ENCODE peak calls at places on chromosomes 5 and 9, in eight cellular contexts. M, H, V, T, X, R, F and N are unnamed samples.

GRCh38 chr9:134357631-134358025 is 31.4 kb downstream of the RXRA start:
- DNase-seq in X (no peak), M (no peak), V (no peak), R (no peak), H (no peak), F (no peak), T (peak), N (no peak)

GRCh38 chr9:123778232-123778902 is 151.6 kb downstream of the DENND1A start:
- DNase-seq in T (no peak), F (no peak), H (no peak), R (no peak), V (no peak), X (no peak), M (no peak), N (no peak)

GRCh38 chr9:134419684-134420076 is 93.4 kb downstream of the RXRA start:
- DNase-seq in X (peak), V (no peak), F (no peak), M (no peak), R (no peak), T (no peak), H (no peak), N (no peak)

GRCh38 chr5:168685566-168685965 is 106.4 kb upstream of the PANK3 start:
- DNase-seq in M (no peak), R (no peak), V (no peak), F (no peak), T (no peak), X (no peak), H (no peak), N (peak)

GRCh38 chr9:113148377-113148715 is 2.5 kb upstream of the SLC31A2 start:
- DNase-seq in H (no peak), M (no peak), V (no peak), R (no peak), T (no peak), X (no peak), F (no peak), N (no peak)

GRCh38 chr9:112820886-112821285 is 69.8 kb downstream of the SLC46A2 start:
- DNase-seq in V (no peak), X (no peak), R (no peak), T (peak), H (peak), M (no peak), F (peak), N (no peak)

GRCh38 chr5:95857185-95857945 is 34.8 kb upstream of the GLRX start:
- DNase-seq in H (peak), V (no peak), X (peak), R (peak), F (peak), M (peak), T (no peak), N (peak)

GRCh38 chr9:129459550-129460322 is 161.2 kb downstream of the C9orf50 start:
- DNase-seq in R (no peak), H (no peak), V (no peak), T (no peak), F (no peak), M (peak), X (no peak), N (no peak)

GRCh38 chr5:168786142-168786541 is 207.0 kb upstream of the PANK3 start:
- DNase-seq in V (no peak), M (no peak), R (no peak), X (no peak), T (no peak), H (no peak), F (no peak), N (no peak)

GRCh38 chr9:75743855-75744254 is 146.6 kb upstream of the PCSK5 start:
- DNase-seq in X (no peak), H (no peak), R (no peak), V (no peak), F (no peak), T (no peak), M (no peak), N (no peak)

GRCh38 chr9:70747335-70747734 is 332.9 kb upstream of the KLF9 start:
- DNase-seq in V (no peak), H (peak), F (peak), R (no peak), X (peak), T (no peak), M (peak), N (no peak)

GRCh38 chr9:89869774-89870173 is 265.0 kb downstream of the GADD45G start:
- DNase-seq in H (no peak), F (no peak), R (no peak), X (no peak), T (no peak), M (no peak), V (no peak), N (no peak)

GRCh38 chr5:107968998-107969397 is 298.3 kb upstream of the EFNA5 start:
- DNase-seq in T (peak), X (no peak), V (no peak), H (peak), F (peak), R (no peak), M (no peak), N (no peak)

GRCh38 chr5:135214897-135215616 is 181.0 kb upstream of the PITX1 start:
- DNase-seq in F (peak), V (no peak), H (peak), M (peak), R (no peak), T (peak), X (no peak), N (no peak)

GRCh38 chr5:167837127-167837526 is 454.3 kb upstream of the WWC1 start:
- DNase-seq in H (no peak), X (no peak), V (no peak), M (no peak), F (no peak), R (no peak), T (peak), N (no peak)

GRCh38 chr5:116137544-116138378 is 52.9 kb downstream of the COMMD10 start:
- DNase-seq in F (peak), R (no peak), M (no peak), T (peak), V (no peak), H (peak), X (peak), N (no peak)

GRCh38 chr5:177317959-177318377 is 6.3 kb upstream of the MXD3 start:
- DNase-seq in M (peak), V (peak), F (peak), H (peak), R (no peak), T (peak), X (peak), N (peak)

GRCh38 chr5:74903165-74903787 is 37.1 kb upstream of the FAM169A start:
- DNase-seq in V (no peak), H (no peak), R (no peak), T (peak), F (peak), M (peak), X (peak), N (peak)

GRCh38 chr5:6732634-6733410 is 19.6 kb downstream of the TENT4A start:
- DNase-seq in R (peak), H (peak), V (no peak), M (peak), F (peak), T (peak), X (no peak), N (peak)

GRCh38 chr9:129006328-129007034 is 21.6 kb downstream of the SH3GLB2 start:
- DNase-seq in F (peak), H (peak), X (peak), V (peak), M (peak), T (peak), R (no peak), N (peak)

GRCh38 chr9:101341958-101342357 is 42.8 kb downstream of the BAAT start:
- DNase-seq in X (no peak), V (no peak), R (no peak), H (no peak), M (no peak), F (no peak), T (no peak), N (no peak)

GRCh38 chr9:14993891-14994554 is 83.8 kb upstream of the FREM1 start:
- DNase-seq in V (peak), H (no peak), F (no peak), T (no peak), X (no peak), R (no peak), M (no peak), N (no peak)

GRCh38 chr5:10663531-10664183 is 97.4 kb downstream of the DAP start:
- DNase-seq in V (no peak), T (no peak), H (no peak), F (peak), R (no peak), X (peak), M (no peak), N (no peak)

GRCh38 chr9:19174127-19174921 is 47.0 kb upstream of the PLIN2 start:
- DNase-seq in T (peak), H (peak), M (peak), R (peak), F (peak), V (peak), X (peak), N (no peak)

GRCh38 chr5:173615884-173616576 is 420 bp downstream of the BOD1 start:
- DNase-seq in F (peak), T (peak), R (peak), V (peak), H (peak), X (peak), M (peak), N (peak)

GRCh38 chr9:127008076-127008475 is 93.5 kb downstream of the RALGPS1 start:
- DNase-seq in V (no peak), M (no peak), F (no peak), H (no peak), T (no peak), R (no peak), X (no peak), N (no peak)

GRCh38 chr5:32147959-32148358 is 26.2 kb downstream of the GOLPH3 start:
- DNase-seq in F (no peak), X (no peak), T (no peak), M (no peak), R (no peak), H (no peak), V (no peak), N (no peak)

GRCh38 chr9:131503626-131504465 is 1.1 kb downstream of the POMT1 start:
- DNase-seq in T (peak), M (no peak), X (peak), F (no peak), V (peak), R (no peak), H (peak), N (no peak)

GRCh38 chr9:107587175-107587963 is 97.8 kb upstream of the KLF4 start:
- DNase-seq in R (no peak), X (peak), T (no peak), V (no peak), M (peak), H (no peak), F (no peak), N (peak)

GRCh38 chr9:88593537-88594185 is 58.7 kb downstream of the NXNL2 start:
- DNase-seq in H (peak), X (peak), R (no peak), T (peak), M (peak), V (peak), F (peak), N (peak)

GRCh38 chr5:36160617-36161016 is 8.7 kb downstream of the SKP2 start:
- DNase-seq in F (no peak), X (no peak), R (no peak), M (no peak), T (no peak), V (no peak), H (no peak), N (no peak)

GRCh38 chr9:84343111-84343521 is 2.6 kb upstream of the SLC28A3 start:
- DNase-seq in M (no peak), R (no peak), F (peak), H (no peak), X (no peak), V (no peak), T (peak), N (no peak)

GRCh38 chr5:152274206-152274605 is 130.9 kb downstream of the NMUR2 start:
- DNase-seq in M (no peak), R (no peak), T (peak), F (no peak), V (no peak), X (no peak), H (no peak), N (no peak)

GRCh38 chr9:124814178-124814535 is 37.2 kb downstream of the OLFML2A start:
- DNase-seq in R (no peak), V (no peak), X (no peak), M (no peak), H (no peak), F (no peak), T (peak), N (no peak)

GRCh38 chr9:124820606-124821246 is 32.5 kb upstream of the WDR38 start:
- DNase-seq in H (no peak), T (no peak), F (no peak), R (no peak), V (no peak), M (no peak), X (no peak), N (no peak)

GRCh38 chr9:124815601-124816000 is 37.7 kb upstream of the WDR38 start:
- DNase-seq in T (no peak), H (no peak), F (no peak), V (no peak), M (no peak), X (no peak), R (no peak), N (no peak)

GRCh38 chr9:124821247-124821623 is 32.0 kb upstream of the WDR38 start:
- DNase-seq in H (no peak), T (no peak), X (no peak), V (no peak), F (no peak), M (no peak), R (no peak), N (no peak)

GRCh38 chr9:124818431-124819281 is 34.6 kb upstream of the WDR38 start:
- DNase-seq in F (no peak), X (peak), R (no peak), M (peak), V (peak), T (peak), H (peak), N (peak)
- TF ChIP-seq CTCF in F (no peak), X (no peak), R (no peak), M (no peak), V (no peak), T (no peak), H (no peak), N (no peak)

GRCh38 chr9:87113892-87114291 is 166.6 kb upstream of the GAS1 start:
- DNase-seq in T (no peak), F (no peak), H (peak), M (no peak), R (no peak), V (no peak), X (no peak), N (no peak)
- TF ChIP-seq CTCF in T (no peak), F (no peak), H (no peak), M (no peak), R (no peak), V (no peak), X (no peak), N (no peak)

GRCh38 chr9:3743901-3744413 is 218.2 kb upstream of the RFX3 start:
- DNase-seq in M (no peak), T (no peak), H (no peak), X (no peak), F (no peak), V (no peak), R (no peak), N (no peak)

GRCh38 chr9:3746296-3747275 is 220.8 kb upstream of the RFX3 start:
- DNase-seq in X (peak), T (peak), R (no peak), M (no peak), H (peak), V (no peak), F (peak), N (no peak)

GRCh38 chr9:3740690-3741419 is 215.1 kb upstream of the RFX3 start:
- DNase-seq in V (no peak), M (no peak), H (peak), F (no peak), X (no peak), T (peak), R (no peak), N (no peak)

GRCh38 chr9:3736186-3736585 is 210.4 kb upstream of the RFX3 start:
- DNase-seq in M (no peak), H (no peak), V (no peak), F (peak), R (no peak), X (peak), T (peak), N (no peak)

DNA sequence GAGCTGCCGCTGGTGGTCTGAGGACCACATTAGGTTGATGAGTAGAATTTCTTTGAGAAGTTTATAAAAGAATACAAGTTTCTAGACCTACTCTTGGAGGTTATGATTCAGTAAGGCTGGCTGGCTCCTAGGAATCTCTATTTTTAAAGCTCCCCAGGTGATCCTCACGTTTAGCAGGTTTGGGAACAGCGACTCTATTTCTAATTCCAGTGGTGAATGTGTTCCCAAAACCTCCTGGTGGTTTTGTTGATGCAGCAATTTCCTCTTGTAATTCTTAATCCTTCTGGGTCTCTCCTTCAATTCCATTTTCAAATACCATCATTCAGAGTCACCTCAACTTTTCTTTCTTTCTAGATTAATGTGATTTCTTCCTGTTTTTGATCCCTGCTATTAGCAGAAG is 215.9 kb upstream of the RFX3 start:
- DNase-seq in H (no peak), V (no peak), T (no peak), R (no peak), F (no peak), X (no peak), M (no peak), N (no peak)
- TF ChIP-seq CTCF in H (no peak), V (no peak), T (no peak), R (no peak), F (no peak), X (no peak), M (no peak), N (no peak)

GRCh38 chr5:131533844-131534243 is 101.2 kb downstream of the RAPGEF6 start:
- DNase-seq in V (no peak), M (no peak), T (no peak), F (no peak), H (no peak), X (no peak), R (no peak), N (no peak)
- TF ChIP-seq CTCF in V (no peak), M (no peak), T (peak), F (peak), H (peak), X (no peak), R (no peak), N (no peak)

DNA sequence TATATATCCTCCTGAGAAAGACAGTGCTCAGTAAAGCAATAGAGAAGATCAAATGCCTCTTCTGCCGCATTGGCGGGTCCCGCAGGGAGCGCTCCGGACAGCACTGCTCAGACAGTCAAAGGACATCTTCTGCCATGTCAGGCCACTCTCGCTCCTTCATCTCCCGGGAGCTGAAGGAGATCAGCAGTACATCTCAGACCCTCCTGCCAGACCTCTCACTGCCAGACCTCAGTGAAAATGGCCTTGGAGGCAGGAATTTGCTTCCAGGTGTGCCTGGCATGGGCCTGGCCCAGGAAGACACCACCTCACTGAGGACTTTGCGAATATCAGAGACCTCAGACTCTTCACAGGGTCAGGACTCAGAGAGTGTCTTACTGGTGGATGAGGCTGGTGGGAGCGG is 12.2 kb downstream of the PTGER4 start:
- DNase-seq in F (no peak), H (no peak), X (no peak), M (no peak), R (no peak), V (no peak), T (no peak), N (peak)
- TF ChIP-seq CTCF in F (no peak), H (no peak), X (no peak), M (no peak), R (no peak), V (no peak), T (no peak), N (no peak)

DNA sequence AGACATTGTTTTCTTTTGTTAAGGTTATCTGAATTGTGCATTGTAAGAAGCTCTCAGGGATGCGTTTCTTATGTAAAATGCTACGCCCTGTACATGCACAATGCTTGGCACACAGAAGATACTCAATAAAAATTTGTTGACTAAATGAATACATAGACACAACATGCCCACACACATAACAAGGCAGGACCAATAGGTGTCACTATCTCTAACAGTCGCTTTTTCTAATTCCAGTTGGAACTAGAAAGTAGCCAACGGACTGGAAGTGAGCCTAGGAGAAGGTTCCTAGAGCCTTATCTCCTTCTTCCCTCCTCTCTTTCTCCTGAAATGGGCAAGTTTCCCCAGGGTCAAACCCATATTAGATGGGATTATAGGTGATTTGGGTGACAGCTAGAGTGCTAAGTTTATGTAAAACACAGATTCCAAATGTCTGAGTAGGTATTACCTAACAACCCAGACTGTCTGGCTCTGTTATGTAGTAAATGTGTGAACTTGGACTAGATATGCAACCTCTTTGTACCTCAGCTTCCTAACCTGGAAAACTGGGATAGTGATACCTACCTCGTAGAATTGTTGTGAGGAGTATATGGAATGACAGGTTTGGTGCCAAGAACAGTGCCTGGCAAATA is 603.0 kb downstream of the RAB3C start:
- DNase-seq in H (no peak), F (no peak), X (no peak), M (no peak), T (no peak), V (no peak), R (no peak), N (no peak)
- TF ChIP-seq CTCF in H (no peak), F (no peak), X (no peak), M (no peak), T (no peak), V (no peak), R (no peak), N (no peak)

GRCh38 chr5:8474569-8474930 is 605.6 kb downstream of the MTRR start:
- DNase-seq in R (no peak), V (no peak), T (no peak), X (no peak), H (no peak), M (no peak), F (no peak), N (no peak)
- TF ChIP-seq CTCF in R (no peak), V (no peak), T (no peak), X (no peak), H (no peak), M (no peak), F (no peak), N (no peak)

DNA sequence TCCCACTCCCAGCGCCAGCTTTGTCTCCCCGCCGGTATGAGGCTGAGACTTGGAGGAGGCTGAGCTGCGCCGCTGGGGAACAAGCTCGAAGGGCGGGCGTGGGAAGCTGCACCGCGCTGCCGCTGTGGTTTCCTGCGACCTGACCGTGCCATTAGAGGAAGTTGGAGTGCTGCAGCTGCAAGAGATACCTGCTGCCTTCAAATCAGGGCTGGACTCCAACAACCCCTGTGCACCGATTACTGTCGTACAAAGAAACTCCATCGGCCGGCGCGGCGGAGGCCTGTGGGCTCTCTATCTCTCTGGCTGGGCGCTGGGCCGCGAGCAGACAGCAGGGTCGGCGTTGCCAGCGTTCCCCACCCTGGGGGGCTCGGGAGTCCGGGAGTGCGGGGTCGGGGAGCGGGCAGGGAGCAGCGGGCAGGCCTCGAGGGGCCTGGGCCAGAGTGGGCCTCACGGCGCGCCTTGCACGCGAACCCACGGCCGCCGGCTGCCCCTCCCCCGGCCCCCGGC is 1.2 kb upstream of the ERBIN start:
- DNase-seq in X (peak), T (peak), F (peak), R (peak), V (peak), H (peak), M (peak), N (peak)
- TF ChIP-seq CTCF in X (no peak), T (no peak), F (no peak), R (no peak), V (no peak), H (no peak), M (no peak), N (no peak)

GRCh38 chr5:52582313-52582712 is 205.4 kb upstream of the ITGA1 start:
- DNase-seq in F (no peak), T (no peak), X (no peak), M (no peak), V (no peak), R (no peak), H (no peak), N (no peak)
- TF ChIP-seq CTCF in F (no peak), T (no peak), X (no peak), M (no peak), V (no peak), R (no peak), H (peak), N (no peak)